ENCODE peak calls at places on chromosomes 1 and 21, in seven cellular contexts. P, C, G, J, D, F and S are unnamed samples.

GRCh38 chr1:70140894-70141293 is 64.5 kb downstream of the LRRC40 start:
- DNase-seq in P (peak; percentile 25), C (no peak), G (no peak), J (no peak), D (no peak), F (no peak), S (no peak)

GRCh38 chr1:27604579-27605299 is 795 bp upstream of the AHDC1 start:
- DNase-seq in P (no peak), C (no peak), G (no peak), J (peak; percentile 77), D (no peak), F (no peak), S (no peak)

GRCh38 chr1:57238408-57238807 is 185.5 kb downstream of the DAB1 start:
- DNase-seq in P (no peak), C (no peak), G (no peak), J (no peak), D (no peak), F (no peak), S (no peak)

GRCh38 chr1:11526071-11526895 is 47.3 kb downstream of the DISP3 start:
- DNase-seq in P (no peak), C (no peak), G (no peak), J (no peak), D (no peak), F (no peak), S (no peak)

GRCh38 chr1:182446033-182446669 is 3.8 kb upstream of the RGSL1 start:
- DNase-seq in P (peak; percentile 40), C (peak; percentile 47), G (peak; percentile 26), J (peak; percentile 58), D (peak; percentile 73), F (peak; percentile 39), S (peak; percentile 53)

GRCh38 chr1:47013239-47013638 is 10.2 kb upstream of the CYP4X1 start:
- DNase-seq in P (no peak), C (no peak), G (no peak), J (no peak), D (no peak), F (no peak), S (no peak)

GRCh38 chr1:27616441-27616840 is 12.5 kb upstream of the AHDC1 start:
- DNase-seq in P (no peak), C (no peak), G (no peak), J (no peak), D (no peak), F (no peak), S (no peak)

GRCh38 chr1:225909477-225909876 is 14.6 kb downstream of the PYCR2 start:
- DNase-seq in P (no peak), C (no peak), G (no peak), J (no peak), D (no peak), F (no peak), S (no peak)

GRCh38 chr1:222798111-222798510 is 16.7 kb upstream of the DISP1 start:
- DNase-seq in P (peak; percentile 79), C (no peak), G (no peak), J (no peak), D (no peak), F (peak; percentile 46), S (peak; percentile 20)

GRCh38 chr1:154595621-154596020 is 12.4 kb downstream of the ADAR start:
- DNase-seq in P (peak; percentile 87), C (no peak), G (no peak), J (no peak), D (no peak), F (no peak), S (no peak)

GRCh38 chr21:33268392-33268735 is 2.2 kb downstream of the IL10RB start:
- DNase-seq in P (no peak), C (no peak), G (no peak), J (no peak), D (no peak), F (no peak), S (no peak)

GRCh38 chr1:19441048-19441447 is 44.3 kb downstream of the CAPZB start:
- DNase-seq in P (no peak), C (no peak), G (no peak), J (no peak), D (no peak), F (no peak), S (no peak)

GRCh38 chr1:7770939-7771672 is at the start of gene VAMP3:
- DNase-seq in P (peak; percentile 67), C (peak; percentile 44), G (peak; percentile 30), J (peak; percentile 97), D (peak; percentile 99), F (peak; percentile 62), S (peak; percentile 73)

GRCh38 chr1:1273152-1273534 is 511 bp downstream of the UBE2J2 start:
- DNase-seq in P (no peak), C (no peak), G (no peak), J (no peak), D (no peak), F (no peak), S (no peak)

GRCh38 chr1:117093091-117093534 is 28.4 kb downstream of the TRIM45 start:
- DNase-seq in P (peak; percentile 100), C (no peak), G (no peak), J (no peak), D (peak; percentile 69), F (no peak), S (no peak)
- TF ChIP-seq CEBPB in P (peak; percentile 58), C (no peak), G (no peak), J (no peak), D (no peak), F (no peak), S (no peak)

GRCh38 chr21:44401386-44402160 is 48.2 kb downstream of the TRPM2 start:
- DNase-seq in P (no peak), C (no peak), G (no peak), J (no peak), D (no peak), F (no peak), S (no peak)
- TF ChIP-seq CEBPB in P (no peak), C (no peak), G (no peak), J (no peak), D (no peak), F (no peak), S (no peak)

GRCh38 chr1:170891872-170892271 is 43.5 kb upstream of the MROH9 start:
- DNase-seq in P (no peak), C (no peak), G (no peak), J (no peak), D (no peak), F (no peak), S (no peak)

GRCh38 chr1:170893655-170894297 is 41.6 kb upstream of the MROH9 start:
- DNase-seq in P (no peak), C (no peak), G (no peak), J (no peak), D (no peak), F (no peak), S (no peak)
- TF ChIP-seq CEBPB in P (no peak), C (no peak), G (no peak), J (no peak), D (no peak), F (no peak), S (no peak)

GRCh38 chr1:68808351-68808750 is 311.5 kb upstream of the DEPDC1 start:
- DNase-seq in P (no peak), C (no peak), G (no peak), J (no peak), D (no peak), F (no peak), S (no peak)
- TF ChIP-seq CEBPB in P (no peak), C (no peak), G (no peak), J (no peak), D (no peak), F (no peak), S (no peak)

DNA sequence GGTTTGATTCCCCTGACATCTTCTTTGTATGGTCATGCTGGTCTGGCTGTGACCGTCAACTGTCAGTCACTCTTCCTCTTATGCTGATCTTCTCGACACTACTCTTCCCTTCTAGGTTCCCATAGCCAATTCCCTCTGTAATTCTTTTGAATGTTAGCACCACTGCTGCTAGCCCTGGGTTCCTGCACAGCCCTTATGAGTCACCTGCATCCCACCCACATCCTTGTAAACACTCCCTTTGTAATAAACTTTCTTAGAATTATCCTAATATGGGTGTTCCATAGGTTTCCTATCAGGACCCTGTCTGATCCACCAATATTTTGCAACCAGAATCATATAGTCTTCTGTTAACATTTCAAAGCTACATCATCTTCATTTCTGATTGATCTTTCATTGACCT is 37.1 kb downstream of the JUN start:
- DNase-seq in P (peak; percentile 72), C (no peak), G (no peak), J (no peak), D (no peak), F (no peak), S (no peak)
- TF ChIP-seq CEBPB in P (no peak), C (no peak), G (no peak), J (no peak), D (no peak), F (no peak), S (no peak)

DNA sequence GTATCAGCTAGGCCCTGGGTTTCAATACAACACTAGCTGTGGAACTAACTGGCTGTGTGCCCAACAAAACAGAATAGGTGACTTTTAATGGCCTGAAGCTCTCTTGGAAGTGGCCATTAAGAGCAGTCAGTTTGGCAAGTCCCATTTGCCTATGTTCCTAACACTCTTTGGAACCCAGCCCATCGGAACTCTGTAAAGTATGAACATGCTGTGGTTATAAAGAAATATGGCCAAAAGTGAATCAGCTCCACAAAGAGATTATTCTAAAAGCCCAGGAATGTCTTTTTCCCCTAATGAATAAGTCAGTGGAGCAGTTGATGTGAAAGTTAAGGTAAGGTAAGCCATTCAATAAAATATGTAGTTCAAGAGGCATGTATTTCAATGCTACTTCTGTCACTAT is 223.7 kb upstream of the ADAMTS5 start:
- DNase-seq in P (peak; percentile 50), C (no peak), G (no peak), J (no peak), D (no peak), F (no peak), S (no peak)
- TF ChIP-seq CEBPB in P (no peak), C (no peak), G (no peak), J (no peak), D (no peak), F (no peak), S (no peak)

DNA sequence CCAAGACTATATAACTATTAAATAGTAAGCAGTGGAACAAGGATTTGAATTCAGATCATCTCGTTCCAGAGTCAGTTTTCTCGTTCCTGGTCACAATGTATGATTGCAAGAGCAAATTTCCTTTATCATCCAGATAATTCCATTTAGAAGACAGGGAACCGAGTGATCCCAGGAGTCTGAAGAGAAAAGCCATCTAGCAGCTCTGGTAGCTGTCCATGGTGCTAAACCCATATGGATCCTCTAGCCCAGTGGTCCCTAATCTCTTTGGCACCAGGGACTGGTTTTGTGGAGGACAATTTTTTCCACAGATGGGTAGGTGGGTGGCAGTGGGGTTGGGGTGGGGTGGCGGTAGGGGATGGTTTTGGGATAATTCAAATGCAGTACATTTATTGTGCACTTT is 229.4 kb downstream of the PTPRU start:
- DNase-seq in P (peak; percentile 23), C (no peak), G (no peak), J (no peak), D (peak; percentile 51), F (peak; percentile 33), S (no peak)
- TF ChIP-seq CEBPB in P (no peak), C (no peak), G (no peak), J (no peak), D (no peak), F (no peak), S (no peak)